ENCODE peak calls at places on chromosome 18, in ten cellular contexts. One of them, this sample, is unnamed.

GRCh38 chr18:36761186-36761698 is 67.6 kb downstream of the TPGS2 start:
- DNase-seq in cardiac muscle cell: no peak
- DNase-seq in D341Med: no peak
- DNase-seq in erythroblast: no peak
- DNase-seq in Kasumi-1: no peak
- DNase-seq in retinal pigment epithelial cell: no peak
- DNase-seq in C1 segment of cervical spinal cord: no peak
- DNase-seq in GM03348: no peak
- DNase-seq in NCI-H2081: no peak
- DNase-seq in stimulated activated CD8-positive, alpha-beta memory T cell treated with anti-CD3 and anti-CD28 coated beads, Interleukin-15, amount 100 ng/mL, for 48 hours: no peak
- DNase-seq in this sample: no peak

GRCh38 chr18:76587147-76587885 is 92.3 kb upstream of the ZNF516 start:
- DNase-seq in erythroblast: no peak
- DNase-seq in D341Med: no peak
- DNase-seq in stimulated activated CD8-positive, alpha-beta memory T cell treated with anti-CD3 and anti-CD28 coated beads, Interleukin-15, amount 100 ng/mL, for 48 hours: no peak
- DNase-seq in retinal pigment epithelial cell: no peak
- DNase-seq in C1 segment of cervical spinal cord: no peak
- DNase-seq in Kasumi-1: no peak
- DNase-seq in NCI-H2081: no peak
- DNase-seq in GM03348: no peak
- DNase-seq in cardiac muscle cell: no peak
- DNase-seq in this sample: no peak

GRCh38 chr18:59909289-59910036 is 9.7 kb downstream of the PMAIP1 start:
- DNase-seq in C1 segment of cervical spinal cord: no peak
- DNase-seq in GM03348: no peak
- DNase-seq in Kasumi-1: no peak
- DNase-seq in retinal pigment epithelial cell: no peak
- DNase-seq in NCI-H2081: no peak
- DNase-seq in cardiac muscle cell: no peak
- DNase-seq in D341Med: no peak
- DNase-seq in stimulated activated CD8-positive, alpha-beta memory T cell treated with anti-CD3 and anti-CD28 coated beads, Interleukin-15, amount 100 ng/mL, for 48 hours: no peak
- DNase-seq in erythroblast: no peak
- DNase-seq in this sample: no peak

GRCh38 chr18:10015288-10015701 is 101.5 kb downstream of the VAPA start:
- DNase-seq in NCI-H2081: no peak
- DNase-seq in GM03348: peak
- DNase-seq in erythroblast: no peak
- DNase-seq in D341Med: no peak
- DNase-seq in Kasumi-1: no peak
- DNase-seq in C1 segment of cervical spinal cord: no peak
- DNase-seq in retinal pigment epithelial cell: no peak
- DNase-seq in cardiac muscle cell: peak
- DNase-seq in stimulated activated CD8-positive, alpha-beta memory T cell treated with anti-CD3 and anti-CD28 coated beads, Interleukin-15, amount 100 ng/mL, for 48 hours: no peak
- DNase-seq in this sample: no peak

GRCh38 chr18:28792404-28793103 is 615.6 kb upstream of the CDH2 start:
- DNase-seq in erythroblast: no peak
- DNase-seq in D341Med: no peak
- DNase-seq in stimulated activated CD8-positive, alpha-beta memory T cell treated with anti-CD3 and anti-CD28 coated beads, Interleukin-15, amount 100 ng/mL, for 48 hours: no peak
- DNase-seq in GM03348: no peak
- DNase-seq in NCI-H2081: no peak
- DNase-seq in C1 segment of cervical spinal cord: no peak
- DNase-seq in retinal pigment epithelial cell: no peak
- DNase-seq in Kasumi-1: no peak
- DNase-seq in cardiac muscle cell: no peak
- DNase-seq in this sample: no peak

GRCh38 chr18:59918320-59918755 is 18.5 kb downstream of the PMAIP1 start:
- DNase-seq in GM03348: peak
- DNase-seq in stimulated activated CD8-positive, alpha-beta memory T cell treated with anti-CD3 and anti-CD28 coated beads, Interleukin-15, amount 100 ng/mL, for 48 hours: no peak
- DNase-seq in erythroblast: peak
- DNase-seq in C1 segment of cervical spinal cord: no peak
- DNase-seq in D341Med: peak
- DNase-seq in retinal pigment epithelial cell: peak
- DNase-seq in cardiac muscle cell: peak
- DNase-seq in Kasumi-1: peak
- DNase-seq in NCI-H2081: peak
- DNase-seq in this sample: no peak

GRCh38 chr18:3179430-3180089 is 40.2 kb downstream of the MYOM1 start:
- DNase-seq in retinal pigment epithelial cell: no peak
- DNase-seq in GM03348: no peak
- DNase-seq in stimulated activated CD8-positive, alpha-beta memory T cell treated with anti-CD3 and anti-CD28 coated beads, Interleukin-15, amount 100 ng/mL, for 48 hours: no peak
- DNase-seq in NCI-H2081: no peak
- DNase-seq in erythroblast: no peak
- DNase-seq in D341Med: no peak
- DNase-seq in C1 segment of cervical spinal cord: no peak
- DNase-seq in Kasumi-1: peak
- DNase-seq in cardiac muscle cell: peak
- DNase-seq in this sample: no peak

GRCh38 chr18:63997606-63998005 is 27.7 kb downstream of the SERPINB8 start:
- DNase-seq in stimulated activated CD8-positive, alpha-beta memory T cell treated with anti-CD3 and anti-CD28 coated beads, Interleukin-15, amount 100 ng/mL, for 48 hours: no peak
- DNase-seq in cardiac muscle cell: no peak
- DNase-seq in GM03348: no peak
- DNase-seq in erythroblast: no peak
- DNase-seq in Kasumi-1: no peak
- DNase-seq in D341Med: no peak
- DNase-seq in C1 segment of cervical spinal cord: no peak
- DNase-seq in retinal pigment epithelial cell: no peak
- DNase-seq in NCI-H2081: no peak
- DNase-seq in this sample: no peak

GRCh38 chr18:621181-621580 is 24.4 kb downstream of the CLUL1 start:
- DNase-seq in stimulated activated CD8-positive, alpha-beta memory T cell treated with anti-CD3 and anti-CD28 coated beads, Interleukin-15, amount 100 ng/mL, for 48 hours: no peak
- DNase-seq in cardiac muscle cell: no peak
- DNase-seq in GM03348: peak
- DNase-seq in Kasumi-1: no peak
- DNase-seq in erythroblast: no peak
- DNase-seq in C1 segment of cervical spinal cord: no peak
- DNase-seq in D341Med: no peak
- DNase-seq in retinal pigment epithelial cell: no peak
- DNase-seq in NCI-H2081: no peak
- DNase-seq in this sample: no peak

GRCh38 chr18:77087391-77088141 is 45.0 kb downstream of the MBP start:
- DNase-seq in erythroblast: no peak
- DNase-seq in D341Med: no peak
- DNase-seq in stimulated activated CD8-positive, alpha-beta memory T cell treated with anti-CD3 and anti-CD28 coated beads, Interleukin-15, amount 100 ng/mL, for 48 hours: no peak
- DNase-seq in retinal pigment epithelial cell: no peak
- DNase-seq in NCI-H2081: no peak
- DNase-seq in GM03348: peak
- DNase-seq in C1 segment of cervical spinal cord: no peak
- DNase-seq in Kasumi-1: no peak
- DNase-seq in cardiac muscle cell: peak
- DNase-seq in this sample: no peak

GRCh38 chr18:31156831-31157763 is 5.6 kb downstream of the DSC1 start:
- DNase-seq in NCI-H2081: no peak
- DNase-seq in D341Med: peak
- DNase-seq in cardiac muscle cell: no peak
- DNase-seq in retinal pigment epithelial cell: no peak
- DNase-seq in stimulated activated CD8-positive, alpha-beta memory T cell treated with anti-CD3 and anti-CD28 coated beads, Interleukin-15, amount 100 ng/mL, for 48 hours: no peak
- DNase-seq in C1 segment of cervical spinal cord: no peak
- DNase-seq in GM03348: no peak
- DNase-seq in Kasumi-1: no peak
- DNase-seq in erythroblast: no peak
- DNase-seq in this sample: no peak

GRCh38 chr18:2948038-2948437 is 64.9 kb downstream of the LPIN2 start:
- DNase-seq in erythroblast: peak
- DNase-seq in C1 segment of cervical spinal cord: no peak
- DNase-seq in NCI-H2081: peak
- DNase-seq in cardiac muscle cell: peak
- DNase-seq in Kasumi-1: peak
- DNase-seq in D341Med: peak
- DNase-seq in retinal pigment epithelial cell: peak
- DNase-seq in GM03348: peak
- DNase-seq in stimulated activated CD8-positive, alpha-beta memory T cell treated with anti-CD3 and anti-CD28 coated beads, Interleukin-15, amount 100 ng/mL, for 48 hours: no peak
- DNase-seq in this sample: no peak

GRCh38 chr18:9568186-9568585 is 46.2 kb downstream of the PPP4R1 start:
- DNase-seq in NCI-H2081: no peak
- DNase-seq in GM03348: no peak
- DNase-seq in retinal pigment epithelial cell: no peak
- DNase-seq in D341Med: no peak
- DNase-seq in C1 segment of cervical spinal cord: no peak
- DNase-seq in Kasumi-1: no peak
- DNase-seq in erythroblast: no peak
- DNase-seq in stimulated activated CD8-positive, alpha-beta memory T cell treated with anti-CD3 and anti-CD28 coated beads, Interleukin-15, amount 100 ng/mL, for 48 hours: no peak
- DNase-seq in cardiac muscle cell: no peak
- DNase-seq in this sample: no peak

GRCh38 chr18:8937112-8937641 is 165.3 kb upstream of the NDUFV2 start:
- DNase-seq in erythroblast: no peak
- DNase-seq in NCI-H2081: no peak
- DNase-seq in Kasumi-1: no peak
- DNase-seq in C1 segment of cervical spinal cord: no peak
- DNase-seq in stimulated activated CD8-positive, alpha-beta memory T cell treated with anti-CD3 and anti-CD28 coated beads, Interleukin-15, amount 100 ng/mL, for 48 hours: no peak
- DNase-seq in D341Med: no peak
- DNase-seq in cardiac muscle cell: no peak
- DNase-seq in retinal pigment epithelial cell: peak
- DNase-seq in GM03348: peak
- DNase-seq in this sample: no peak

GRCh38 chr18:58495202-58495601 is 133.7 kb downstream of the ALPK2 start:
- DNase-seq in GM03348: peak
- DNase-seq in C1 segment of cervical spinal cord: no peak
- DNase-seq in retinal pigment epithelial cell: no peak
- DNase-seq in Kasumi-1: no peak
- DNase-seq in erythroblast: no peak
- DNase-seq in cardiac muscle cell: no peak
- DNase-seq in NCI-H2081: no peak
- DNase-seq in D341Med: no peak
- DNase-seq in stimulated activated CD8-positive, alpha-beta memory T cell treated with anti-CD3 and anti-CD28 coated beads, Interleukin-15, amount 100 ng/mL, for 48 hours: no peak
- DNase-seq in this sample: no peak

GRCh38 chr18:44915661-44916060 is 235.0 kb downstream of the SETBP1 start:
- DNase-seq in cardiac muscle cell: no peak
- DNase-seq in GM03348: no peak
- DNase-seq in C1 segment of cervical spinal cord: no peak
- DNase-seq in NCI-H2081: no peak
- DNase-seq in retinal pigment epithelial cell: no peak
- DNase-seq in stimulated activated CD8-positive, alpha-beta memory T cell treated with anti-CD3 and anti-CD28 coated beads, Interleukin-15, amount 100 ng/mL, for 48 hours: no peak
- DNase-seq in D341Med: no peak
- DNase-seq in erythroblast: no peak
- DNase-seq in Kasumi-1: no peak
- DNase-seq in this sample: no peak

GRCh38 chr18:57728941-57729511 is 74.1 kb downstream of the ATP8B1 start:
- DNase-seq in cardiac muscle cell: no peak
- DNase-seq in NCI-H2081: no peak
- DNase-seq in erythroblast: no peak
- DNase-seq in C1 segment of cervical spinal cord: no peak
- DNase-seq in Kasumi-1: peak
- DNase-seq in retinal pigment epithelial cell: no peak
- DNase-seq in D341Med: no peak
- DNase-seq in stimulated activated CD8-positive, alpha-beta memory T cell treated with anti-CD3 and anti-CD28 coated beads, Interleukin-15, amount 100 ng/mL, for 48 hours: no peak
- DNase-seq in GM03348: no peak
- DNase-seq in this sample: no peak

GRCh38 chr18:51041677-51042076 is 11.7 kb downstream of the SMAD4 start:
- DNase-seq in stimulated activated CD8-positive, alpha-beta memory T cell treated with anti-CD3 and anti-CD28 coated beads, Interleukin-15, amount 100 ng/mL, for 48 hours: no peak
- DNase-seq in GM03348: no peak
- DNase-seq in cardiac muscle cell: no peak
- DNase-seq in NCI-H2081: no peak
- DNase-seq in Kasumi-1: no peak
- DNase-seq in retinal pigment epithelial cell: no peak
- DNase-seq in D341Med: no peak
- DNase-seq in erythroblast: no peak
- DNase-seq in C1 segment of cervical spinal cord: no peak
- DNase-seq in this sample: no peak

GRCh38 chr18:31738460-31739407 is 21.9 kb downstream of the SLC25A52 start:
- DNase-seq in erythroblast: peak
- DNase-seq in cardiac muscle cell: no peak
- DNase-seq in GM03348: no peak
- DNase-seq in NCI-H2081: no peak
- DNase-seq in Kasumi-1: no peak
- DNase-seq in C1 segment of cervical spinal cord: no peak
- DNase-seq in D341Med: no peak
- DNase-seq in retinal pigment epithelial cell: no peak
- DNase-seq in stimulated activated CD8-positive, alpha-beta memory T cell treated with anti-CD3 and anti-CD28 coated beads, Interleukin-15, amount 100 ng/mL, for 48 hours: no peak
- DNase-seq in this sample: no peak

GRCh38 chr18:27605107-27605834 is 420.2 kb upstream of the CHST9 start:
- DNase-seq in cardiac muscle cell: peak
- DNase-seq in erythroblast: peak
- DNase-seq in NCI-H2081: peak
- DNase-seq in D341Med: peak
- DNase-seq in GM03348: peak
- DNase-seq in Kasumi-1: peak
- DNase-seq in retinal pigment epithelial cell: peak
- DNase-seq in stimulated activated CD8-positive, alpha-beta memory T cell treated with anti-CD3 and anti-CD28 coated beads, Interleukin-15, amount 100 ng/mL, for 48 hours: no peak
- DNase-seq in C1 segment of cervical spinal cord: peak
- DNase-seq in this sample: no peak

GRCh38 chr18:3631927-3632326 is 182.0 kb downstream of the TGIF1 start:
- DNase-seq in cardiac muscle cell: no peak
- DNase-seq in retinal pigment epithelial cell: no peak
- DNase-seq in NCI-H2081: no peak
- DNase-seq in erythroblast: peak
- DNase-seq in stimulated activated CD8-positive, alpha-beta memory T cell treated with anti-CD3 and anti-CD28 coated beads, Interleukin-15, amount 100 ng/mL, for 48 hours: no peak
- DNase-seq in C1 segment of cervical spinal cord: no peak
- DNase-seq in D341Med: no peak
- DNase-seq in Kasumi-1: no peak
- DNase-seq in GM03348: no peak
- DNase-seq in this sample: no peak

GRCh38 chr18:45839415-45840395 is 14.2 kb downstream of the SIGLEC15 start:
- DNase-seq in GM03348: peak
- DNase-seq in erythroblast: peak
- DNase-seq in C1 segment of cervical spinal cord: no peak
- DNase-seq in cardiac muscle cell: peak
- DNase-seq in D341Med: peak
- DNase-seq in Kasumi-1: peak
- DNase-seq in retinal pigment epithelial cell: peak
- DNase-seq in NCI-H2081: peak
- DNase-seq in stimulated activated CD8-positive, alpha-beta memory T cell treated with anti-CD3 and anti-CD28 coated beads, Interleukin-15, amount 100 ng/mL, for 48 hours: no peak
- DNase-seq in this sample: no peak

GRCh38 chr18:45837283-45838070 is 12.0 kb downstream of the SIGLEC15 start:
- DNase-seq in stimulated activated CD8-positive, alpha-beta memory T cell treated with anti-CD3 and anti-CD28 coated beads, Interleukin-15, amount 100 ng/mL, for 48 hours: peak
- DNase-seq in D341Med: peak
- DNase-seq in erythroblast: peak
- DNase-seq in NCI-H2081: no peak
- DNase-seq in C1 segment of cervical spinal cord: no peak
- DNase-seq in GM03348: peak
- DNase-seq in Kasumi-1: peak
- DNase-seq in retinal pigment epithelial cell: no peak
- DNase-seq in cardiac muscle cell: peak
- DNase-seq in this sample: peak

GRCh38 chr18:73942081-73942625 is 205.5 kb downstream of the FBXO15 start:
- DNase-seq in retinal pigment epithelial cell: no peak
- DNase-seq in GM03348: no peak
- DNase-seq in erythroblast: no peak
- DNase-seq in C1 segment of cervical spinal cord: no peak
- DNase-seq in D341Med: no peak
- DNase-seq in cardiac muscle cell: no peak
- DNase-seq in stimulated activated CD8-positive, alpha-beta memory T cell treated with anti-CD3 and anti-CD28 coated beads, Interleukin-15, amount 100 ng/mL, for 48 hours: no peak
- DNase-seq in NCI-H2081: peak
- DNase-seq in Kasumi-1: no peak
- DNase-seq in this sample: no peak

GRCh38 chr18:21820811-21821143 is 80.2 kb downstream of the MIB1 start:
- DNase-seq in retinal pigment epithelial cell: no peak
- DNase-seq in NCI-H2081: no peak
- DNase-seq in erythroblast: no peak
- DNase-seq in cardiac muscle cell: no peak
- DNase-seq in C1 segment of cervical spinal cord: no peak
- DNase-seq in D341Med: no peak
- DNase-seq in Kasumi-1: no peak
- DNase-seq in GM03348: no peak
- DNase-seq in stimulated activated CD8-positive, alpha-beta memory T cell treated with anti-CD3 and anti-CD28 coated beads, Interleukin-15, amount 100 ng/mL, for 48 hours: no peak
- DNase-seq in this sample: no peak

GRCh38 chr18:34873966-34874365 is 163.9 kb downstream of the DTNA start:
- DNase-seq in cardiac muscle cell: no peak
- DNase-seq in GM03348: no peak
- DNase-seq in NCI-H2081: no peak
- DNase-seq in retinal pigment epithelial cell: no peak
- DNase-seq in stimulated activated CD8-positive, alpha-beta memory T cell treated with anti-CD3 and anti-CD28 coated beads, Interleukin-15, amount 100 ng/mL, for 48 hours: no peak
- DNase-seq in D341Med: no peak
- DNase-seq in erythroblast: no peak
- DNase-seq in C1 segment of cervical spinal cord: no peak
- DNase-seq in Kasumi-1: no peak
- DNase-seq in this sample: no peak

GRCh38 chr18:26133652-26134051 is at the start of gene PSMA8:
- DNase-seq in D341Med: peak
- DNase-seq in NCI-H2081: no peak
- DNase-seq in retinal pigment epithelial cell: no peak
- DNase-seq in stimulated activated CD8-positive, alpha-beta memory T cell treated with anti-CD3 and anti-CD28 coated beads, Interleukin-15, amount 100 ng/mL, for 48 hours: peak
- DNase-seq in Kasumi-1: no peak
- DNase-seq in GM03348: no peak
- DNase-seq in C1 segment of cervical spinal cord: no peak
- DNase-seq in erythroblast: peak
- DNase-seq in cardiac muscle cell: no peak
- DNase-seq in this sample: peak

GRCh38 chr18:63155169-63155852 is 164.3 kb downstream of the BCL2 start:
- DNase-seq in retinal pigment epithelial cell: no peak
- DNase-seq in stimulated activated CD8-positive, alpha-beta memory T cell treated with anti-CD3 and anti-CD28 coated beads, Interleukin-15, amount 100 ng/mL, for 48 hours: peak
- DNase-seq in D341Med: peak
- DNase-seq in C1 segment of cervical spinal cord: no peak
- DNase-seq in NCI-H2081: peak
- DNase-seq in cardiac muscle cell: peak
- DNase-seq in Kasumi-1: peak
- DNase-seq in erythroblast: peak
- DNase-seq in GM03348: no peak
- DNase-seq in this sample: peak